ENCODE peak calls at places on chromosome 15, in eight cellular contexts. O is neural progenitor cell; C is endothelial cell; G is RWPE1; Y is PC-9; B is colonic mucosa; P is fibroblast of villous mesenchyme; M is CD8-positive, alpha-beta T cell. H is an unnamed sample.

GRCh38 chr15:98344591-98344990 is 303.7 kb upstream of the IGF1R start:
- DNase-seq in B (no peak), C (no peak), M (no peak), Y (no peak), O (no peak), G (no peak), P (no peak), H (no peak)

GRCh38 chr15:74835312-74835823 is 7.6 kb downstream of the ULK3 start:
- DNase-seq in P (peak), C (peak), M (peak), B (peak), G (peak), O (peak), Y (peak), H (no peak)

GRCh38 chr15:67072442-67072841 is 7.0 kb downstream of the SMAD3 start:
- DNase-seq in P (no peak), C (no peak), O (no peak), M (no peak), B (no peak), Y (no peak), G (no peak), H (no peak)

GRCh38 chr15:82122754-82123400 is 77.1 kb upstream of the MEX3B start:
- DNase-seq in B (no peak), M (no peak), G (peak), P (peak), O (no peak), Y (peak), C (no peak), H (no peak)

GRCh38 chr15:101675796-101676582 is 23.8 kb upstream of the TM2D3 start:
- DNase-seq in Y (no peak), G (no peak), B (no peak), M (no peak), C (no peak), P (peak), O (peak), H (no peak)

GRCh38 chr15:98666441-98666840 is 18.1 kb downstream of the IGF1R start:
- DNase-seq in B (no peak), C (no peak), O (no peak), Y (no peak), M (no peak), P (no peak), G (no peak), H (no peak)

GRCh38 chr15:101841656-101842055 is 29.7 kb downstream of the OR4F15 start:
- DNase-seq in Y (no peak), P (no peak), G (no peak), B (no peak), M (no peak), C (no peak), O (peak), H (no peak)

GRCh38 chr15:94370197-94370987 is 139.0 kb downstream of the MCTP2 start:
- DNase-seq in P (no peak), O (no peak), C (no peak), M (no peak), Y (no peak), B (no peak), G (no peak), H (no peak)

GRCh38 chr15:31867536-31868442 is 162.5 kb upstream of the CHRNA7 start:
- DNase-seq in G (peak), M (peak), B (peak), P (peak), Y (peak), C (peak), O (peak), H (no peak)

GRCh38 chr15:33341943-33342342 is 31.2 kb downstream of the RYR3 start:
- DNase-seq in P (no peak), M (no peak), B (no peak), Y (no peak), C (no peak), G (no peak), O (peak), H (no peak)

GRCh38 chr15:75201609-75202250 is at the start of gene C15orf39:
- DNase-seq in B (peak), O (peak), Y (peak), C (peak), G (peak), P (peak), M (peak), H (peak)

GRCh38 chr15:62051166-62051565 is 9.1 kb downstream of the VPS13C start:
- DNase-seq in G (no peak), O (no peak), B (no peak), P (no peak), M (no peak), C (no peak), Y (no peak), H (no peak)

GRCh38 chr15:38860682-38861081 is 296.1 kb upstream of the RASGRP1 start:
- DNase-seq in C (no peak), G (no peak), Y (no peak), M (no peak), P (peak), O (no peak), B (no peak), H (no peak)

GRCh38 chr15:87740655-87741344 is 515.7 kb downstream of the NTRK3 start:
- DNase-seq in P (no peak), M (no peak), C (no peak), G (no peak), Y (no peak), O (no peak), B (no peak), H (no peak)

GRCh38 chr15:50180578-50180977 is 1.4 kb upstream of the SLC27A2 start:
- DNase-seq in M (no peak), O (no peak), B (no peak), Y (no peak), G (no peak), C (no peak), P (no peak), H (no peak)

GRCh38 chr15:33789141-33789540 is 179.2 kb upstream of the CHRM5 start:
- DNase-seq in M (no peak), C (no peak), Y (no peak), G (no peak), P (peak), O (peak), B (no peak), H (no peak)

GRCh38 chr15:77032647-77033416 is 37.9 kb downstream of the PSTPIP1 start:
- DNase-seq in P (no peak), O (no peak), G (no peak), B (peak), Y (no peak), C (no peak), M (peak), H (peak)

GRCh38 chr15:91975241-91975978 is 121.9 kb downstream of the SLCO3A1 start:
- DNase-seq in G (no peak), Y (no peak), M (no peak), C (no peak), P (no peak), O (no peak), B (no peak), H (no peak)

GRCh38 chr15:59236394-59236793 is 29.8 kb downstream of the LDHAL6B start:
- DNase-seq in M (no peak), O (no peak), Y (no peak), G (no peak), C (no peak), P (no peak), B (no peak), H (no peak)

GRCh38 chr15:49675051-49675450 is 54.2 kb downstream of the DTWD1 start:
- DNase-seq in Y (no peak), G (peak), O (no peak), P (peak), C (no peak), B (no peak), M (no peak), H (no peak)

GRCh38 chr15:70834999-70835398 is 19.0 kb downstream of the LARP6 start:
- DNase-seq in C (no peak), B (no peak), M (no peak), P (no peak), Y (no peak), G (no peak), O (no peak), H (no peak)

GRCh38 chr15:61119556-61119955 is 109.5 kb downstream of the RORA start:
- DNase-seq in O (no peak), Y (no peak), P (no peak), B (no peak), M (no peak), G (no peak), C (no peak), H (no peak)

GRCh38 chr15:34879112-34879511 is 83.8 kb upstream of the ACTC1 start:
- DNase-seq in M (no peak), Y (no peak), B (no peak), P (peak), G (no peak), O (no peak), C (no peak), H (no peak)

GRCh38 chr15:43911235-43911661 is 84.4 kb downstream of the WDR76 start:
- DNase-seq in P (peak), M (no peak), B (no peak), C (no peak), Y (peak), G (no peak), O (no peak), H (no peak)

GRCh38 chr15:53274630-53275029 is 484.5 kb upstream of the ONECUT1 start:
- DNase-seq in Y (no peak), G (no peak), C (no peak), O (no peak), B (no peak), M (no peak), P (no peak), H (no peak)

GRCh38 chr15:90075420-90076289 is 26.6 kb downstream of the IDH2 start:
- DNase-seq in M (no peak), B (no peak), P (no peak), G (peak), C (no peak), O (no peak), Y (peak), H (no peak)

GRCh38 chr15:28184166-28184565 is 85.1 kb upstream of the OCA2 start:
- DNase-seq in C (no peak), B (no peak), P (no peak), M (no peak), Y (no peak), O (no peak), G (no peak), H (no peak)

GRCh38 chr15:52008698-52009434 is 10.2 kb upstream of the MAPK6 start:
- DNase-seq in C (peak), M (no peak), P (peak), B (no peak), G (no peak), O (no peak), Y (no peak), H (no peak)

GRCh38 chr15:75348034-75348562 is 1.3 kb downstream of the NEIL1 start:
- DNase-seq in P (no peak), O (peak), B (no peak), M (no peak), Y (no peak), C (no peak), G (no peak), H (peak)

GRCh38 chr15:73850228-73850627 is 23.1 kb upstream of the TBC1D21 start:
- DNase-seq in M (no peak), B (no peak), C (no peak), O (no peak), Y (no peak), P (no peak), G (no peak), H (no peak)

GRCh38 chr15:37837276-37837675 is 97.2 kb upstream of the TMCO5A start:
- DNase-seq in O (no peak), Y (no peak), C (no peak), G (no peak), M (no peak), B (no peak), P (no peak), H (no peak)

GRCh38 chr15:87816811-87817210 is 439.7 kb downstream of the NTRK3 start:
- DNase-seq in Y (no peak), C (no peak), B (no peak), O (no peak), G (peak), M (no peak), P (peak), H (no peak)

GRCh38 chr15:55999635-56000034 is 6.2 kb upstream of the NEDD4 start:
- DNase-seq in Y (peak), B (no peak), O (no peak), P (no peak), C (no peak), M (no peak), G (peak), H (no peak)

GRCh38 chr15:100129677-100130076 is 212.1 kb downstream of the ADAMTS17 start:
- DNase-seq in P (no peak), O (no peak), G (no peak), M (no peak), B (no peak), Y (no peak), C (no peak), H (no peak)
- TF ChIP-seq CTCF in P (peak), O (no peak), G (no peak), M (no peak), B (no peak), Y (no peak), C (no peak), H (no peak)

GRCh38 chr15:63277893-63278505 is 594 bp downstream of the APH1B start:
- DNase-seq in B (peak), O (peak), M (no peak), C (no peak), G (no peak), P (no peak), Y (no peak), H (no peak)

GRCh38 chr15:63283126-63283525 is 5.7 kb downstream of the APH1B start:
- DNase-seq in P (no peak), G (no peak), C (no peak), O (no peak), B (no peak), Y (no peak), M (no peak), H (no peak)

GRCh38 chr15:63274427-63274826 is 3.0 kb upstream of the APH1B start:
- DNase-seq in C (no peak), P (peak), M (no peak), O (no peak), Y (no peak), G (no peak), B (no peak), H (no peak)

GRCh38 chr15:63276342-63277043 is 912 bp upstream of the APH1B start:
- DNase-seq in P (peak), O (no peak), C (no peak), Y (no peak), B (no peak), M (no peak), G (peak), H (no peak)

GRCh38 chr15:63277044-63277892 is at the start of gene APH1B:
- DNase-seq in B (peak), Y (peak), C (peak), M (peak), G (peak), O (peak), P (peak), H (peak)
- TF ChIP-seq CTCF in B (no peak), Y (no peak), C (no peak), M (no peak), G (no peak), O (no peak), P (no peak), H (no peak)

DNA sequence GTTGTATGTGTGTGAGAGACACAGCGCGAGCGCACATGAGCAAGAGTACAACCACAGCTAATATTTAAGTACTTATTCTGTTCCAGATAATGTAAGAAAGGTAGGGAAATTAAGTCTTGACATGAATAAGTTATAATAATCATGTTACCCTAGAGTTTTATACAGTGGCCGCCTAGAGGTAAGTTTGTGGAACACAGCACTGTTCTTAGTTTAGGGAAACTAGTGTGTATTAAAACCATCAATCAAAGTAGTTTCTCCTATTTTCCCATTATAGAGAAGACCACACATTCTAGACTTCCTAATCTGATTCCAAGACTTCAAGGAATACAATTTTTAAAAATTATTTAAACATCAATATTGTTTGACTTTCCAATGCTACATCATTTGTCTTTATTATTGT is 9.5 kb downstream of the ALDH1A2 start:
- DNase-seq in P (no peak), G (no peak), Y (no peak), O (no peak), B (no peak), M (no peak), C (no peak), H (no peak)
- TF ChIP-seq CTCF in P (peak), G (no peak), Y (peak), O (peak), B (no peak), M (no peak), C (peak), H (no peak)

GRCh38 chr15:80208758-80209734 is 43.0 kb downstream of the CTXND1 start:
- DNase-seq in O (peak), M (no peak), G (no peak), Y (no peak), P (no peak), C (no peak), B (no peak), H (no peak)
- TF ChIP-seq CTCF in O (no peak), M (no peak), G (no peak), Y (no peak), P (no peak), C (no peak), B (no peak), H (no peak)

DNA sequence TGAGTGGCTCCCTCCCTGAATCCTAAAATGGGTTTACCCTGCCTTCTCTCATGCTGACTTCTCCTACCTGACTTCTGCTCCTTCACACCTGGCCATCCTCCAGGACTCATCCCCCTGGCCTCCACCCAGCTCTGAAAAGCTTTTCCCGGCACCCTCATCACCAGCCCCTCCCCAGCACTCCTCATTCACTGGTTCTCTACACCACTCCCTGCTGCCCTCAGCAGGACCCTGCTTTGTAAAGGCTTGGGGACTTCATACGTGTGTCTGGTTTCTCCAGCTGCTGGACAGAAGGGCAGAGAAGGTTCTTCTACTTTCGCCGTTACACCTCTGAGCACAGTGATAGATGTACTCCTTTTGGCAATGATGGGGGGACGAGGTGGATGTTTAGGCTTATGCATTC is 184.9 kb upstream of the UBE3A start:
- DNase-seq in B (no peak), C (no peak), G (no peak), O (no peak), Y (no peak), M (no peak), P (no peak), H (no peak)
- TF ChIP-seq CTCF in B (no peak), C (no peak), G (no peak), O (no peak), Y (no peak), M (no peak), P (no peak), H (no peak)

DNA sequence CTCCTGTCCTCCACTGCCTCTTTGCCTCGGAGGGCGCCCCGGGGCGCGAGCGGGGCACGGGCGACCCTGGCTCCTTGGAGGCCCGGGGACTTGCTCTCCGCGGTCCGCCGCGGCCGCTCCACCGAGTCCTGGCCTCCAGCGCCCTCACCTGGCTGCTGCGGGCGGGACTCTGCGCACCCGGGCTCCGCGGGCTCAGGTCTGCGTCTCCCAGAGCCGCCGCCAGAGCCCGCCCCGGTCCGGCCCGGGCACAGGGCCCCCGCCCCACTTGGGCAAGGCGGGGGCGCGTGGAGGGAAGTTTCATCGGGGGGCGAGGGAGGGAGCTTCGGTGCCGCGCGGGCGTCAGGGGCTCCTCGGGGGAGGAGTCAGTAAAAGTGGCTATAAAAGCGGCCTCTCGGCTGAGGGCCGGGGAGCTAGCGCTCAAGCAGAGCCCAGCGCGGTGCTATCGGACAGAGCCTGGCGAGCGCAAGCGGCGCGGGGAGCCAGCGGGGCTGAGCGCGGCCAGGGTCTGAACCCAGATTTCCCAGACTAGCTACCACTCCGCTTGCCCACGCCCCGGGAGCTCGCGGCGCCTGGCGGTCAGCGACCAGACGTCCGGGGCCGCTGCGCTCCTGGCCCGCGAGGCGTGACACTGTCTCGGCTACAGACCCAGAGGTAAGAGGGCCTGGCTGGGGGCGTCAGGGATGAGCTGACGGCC is at the start of gene CEMIP:
- DNase-seq in Y (peak), O (peak), B (peak), C (peak), P (peak), G (peak), M (no peak), H (peak)
- TF ChIP-seq CTCF in Y (peak), O (peak), B (peak), C (peak), P (peak), G (peak), M (no peak), H (peak)

DNA sequence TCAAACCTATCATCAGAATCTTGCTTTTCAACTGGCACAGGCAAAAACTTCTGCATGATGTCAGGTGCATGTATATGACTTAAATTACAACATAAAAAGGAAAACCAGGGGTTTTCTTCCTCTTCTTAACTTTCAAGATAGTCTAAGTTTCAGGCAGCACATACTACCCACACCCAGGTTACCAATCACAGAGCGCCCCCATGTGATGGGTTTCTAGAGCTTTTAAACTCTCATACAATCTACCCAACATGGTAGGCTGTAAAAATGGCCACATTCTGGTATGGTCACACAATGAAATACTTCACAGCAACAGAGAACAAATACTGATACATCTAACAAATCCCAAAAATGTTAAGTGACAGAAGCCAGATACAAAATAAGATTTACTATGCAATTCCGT is 7.4 kb downstream of the MESD start:
- DNase-seq in P (no peak), M (no peak), G (no peak), Y (no peak), O (no peak), C (no peak), B (no peak), H (no peak)
- TF ChIP-seq CTCF in P (no peak), M (no peak), G (no peak), Y (peak), O (peak), C (no peak), B (no peak), H (no peak)

DNA sequence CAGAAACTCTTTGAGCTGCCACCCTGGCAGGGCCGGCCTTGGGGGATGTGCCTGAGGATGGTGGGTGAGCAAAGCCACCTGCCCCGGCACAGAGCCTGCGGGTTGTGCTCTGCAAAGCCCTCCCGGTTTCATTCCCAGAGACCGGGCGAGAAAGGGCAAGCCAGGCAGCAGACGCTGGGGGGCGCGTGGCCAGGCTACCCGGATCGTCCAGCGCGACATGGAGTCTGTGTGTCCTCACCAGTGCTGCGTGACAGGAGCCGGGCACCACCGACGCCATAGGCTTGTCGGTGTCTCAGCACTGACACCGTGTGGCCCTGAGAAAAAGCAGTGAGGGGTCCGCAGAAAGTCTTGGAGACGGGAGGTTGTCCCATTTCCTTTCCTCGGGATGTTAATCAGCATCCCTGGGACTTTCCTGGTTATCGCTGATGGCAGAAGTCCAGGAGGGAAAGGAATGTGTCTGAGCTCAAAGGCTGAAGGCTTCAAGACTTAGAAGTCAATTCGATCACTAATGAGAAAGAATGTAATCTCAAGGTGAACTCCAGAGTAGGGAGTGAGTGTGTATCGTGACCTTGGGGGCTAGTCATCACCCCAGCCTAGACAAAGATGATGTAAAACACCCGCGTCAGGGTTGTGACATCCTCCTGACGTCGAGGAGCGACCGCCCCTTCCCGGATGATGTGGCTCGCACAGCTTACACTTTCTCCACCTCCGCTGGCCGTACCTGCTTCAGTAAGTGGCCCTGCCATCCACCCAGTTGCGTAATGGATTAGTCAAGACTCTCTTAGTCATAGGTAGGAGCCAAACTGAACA is 36.3 kb upstream of the PLA2G4E start:
- DNase-seq in O (peak), B (peak), Y (peak), P (peak), G (peak), C (peak), M (peak), H (peak)
- TF ChIP-seq CTCF in O (peak), B (peak), Y (peak), P (peak), G (peak), C (peak), M (peak), H (no peak)

H was measured in mesothelial cell of epicardium.